ENCODE peak calls at places on chromosomes 3 and 15, in eight cellular contexts. One of them, this sample, is unnamed.

GRCh38 chr15:58616171-58616570 is 133.3 kb downstream of the ADAM10 start:
- DNase-seq in CD8-positive, alpha-beta T cell: no peak
- DNase-seq in heart right ventricle: no peak
- DNase-seq in fibroblast of pulmonary artery: no peak
- DNase-seq in left ventricle myocardium inferior: no peak
- DNase-seq in fibroblast of the aortic adventitia: no peak
- DNase-seq in RWPE2: no peak
- DNase-seq in HCT116: no peak
- DNase-seq in this sample: no peak

GRCh38 chr3:172280406-172281051 is 167.7 kb downstream of the GHSR start:
- DNase-seq in CD8-positive, alpha-beta T cell: no peak
- DNase-seq in heart right ventricle: no peak
- DNase-seq in fibroblast of pulmonary artery: peak
- DNase-seq in left ventricle myocardium inferior: no peak
- DNase-seq in fibroblast of the aortic adventitia: peak
- DNase-seq in RWPE2: no peak
- DNase-seq in HCT116: no peak
- DNase-seq in this sample: peak

GRCh38 chr3:17775073-17775472 is 32.6 kb upstream of the TBC1D5 start:
- DNase-seq in CD8-positive, alpha-beta T cell: no peak
- DNase-seq in heart right ventricle: no peak
- DNase-seq in fibroblast of pulmonary artery: no peak
- DNase-seq in left ventricle myocardium inferior: no peak
- DNase-seq in fibroblast of the aortic adventitia: no peak
- DNase-seq in RWPE2: no peak
- DNase-seq in HCT116: no peak
- DNase-seq in this sample: no peak

GRCh38 chr3:43391621-43392020 is 105.3 kb downstream of the SNRK start:
- DNase-seq in CD8-positive, alpha-beta T cell: no peak
- DNase-seq in heart right ventricle: no peak
- DNase-seq in fibroblast of pulmonary artery: no peak
- DNase-seq in left ventricle myocardium inferior: no peak
- DNase-seq in fibroblast of the aortic adventitia: no peak
- DNase-seq in RWPE2: no peak
- DNase-seq in HCT116: no peak
- DNase-seq in this sample: no peak

GRCh38 chr3:62587579-62588031 is 214.3 kb upstream of the FEZF2 start:
- DNase-seq in CD8-positive, alpha-beta T cell: no peak
- DNase-seq in heart right ventricle: no peak
- DNase-seq in fibroblast of pulmonary artery: peak
- DNase-seq in left ventricle myocardium inferior: no peak
- DNase-seq in fibroblast of the aortic adventitia: peak
- DNase-seq in RWPE2: peak
- DNase-seq in HCT116: no peak
- DNase-seq in this sample: no peak

GRCh38 chr15:31341036-31341435 is 14.4 kb downstream of the KLF13 start:
- DNase-seq in CD8-positive, alpha-beta T cell: no peak
- DNase-seq in heart right ventricle: no peak
- DNase-seq in fibroblast of pulmonary artery: no peak
- DNase-seq in left ventricle myocardium inferior: no peak
- DNase-seq in fibroblast of the aortic adventitia: no peak
- DNase-seq in RWPE2: no peak
- DNase-seq in HCT116: no peak
- DNase-seq in this sample: no peak

GRCh38 chr3:62335196-62335595 is 38.2 kb downstream of the FEZF2 start:
- DNase-seq in CD8-positive, alpha-beta T cell: no peak
- DNase-seq in heart right ventricle: no peak
- DNase-seq in fibroblast of pulmonary artery: no peak
- DNase-seq in left ventricle myocardium inferior: no peak
- DNase-seq in fibroblast of the aortic adventitia: no peak
- DNase-seq in RWPE2: no peak
- DNase-seq in HCT116: no peak
- DNase-seq in this sample: no peak

GRCh38 chr3:191412764-191413163 is 48.2 kb upstream of the PYDC2 start:
- DNase-seq in CD8-positive, alpha-beta T cell: no peak
- DNase-seq in heart right ventricle: no peak
- DNase-seq in fibroblast of pulmonary artery: peak
- DNase-seq in left ventricle myocardium inferior: no peak
- DNase-seq in fibroblast of the aortic adventitia: peak
- DNase-seq in RWPE2: no peak
- DNase-seq in HCT116: no peak
- DNase-seq in this sample: peak

GRCh38 chr15:89140595-89140994 is 52.3 kb downstream of the ABHD2 start:
- DNase-seq in CD8-positive, alpha-beta T cell: no peak
- DNase-seq in heart right ventricle: no peak
- DNase-seq in fibroblast of pulmonary artery: no peak
- DNase-seq in left ventricle myocardium inferior: no peak
- DNase-seq in fibroblast of the aortic adventitia: no peak
- DNase-seq in RWPE2: no peak
- DNase-seq in HCT116: no peak
- DNase-seq in this sample: no peak

GRCh38 chr3:71142440-71143161 is 440.9 kb downstream of the FOXP1 start:
- DNase-seq in CD8-positive, alpha-beta T cell: no peak
- DNase-seq in heart right ventricle: no peak
- DNase-seq in fibroblast of pulmonary artery: no peak
- DNase-seq in left ventricle myocardium inferior: no peak
- DNase-seq in fibroblast of the aortic adventitia: no peak
- DNase-seq in RWPE2: no peak
- DNase-seq in HCT116: no peak
- DNase-seq in this sample: no peak

GRCh38 chr3:29338981-29339833 is 58.3 kb downstream of the RBMS3 start:
- DNase-seq in CD8-positive, alpha-beta T cell: no peak
- DNase-seq in heart right ventricle: no peak
- DNase-seq in fibroblast of pulmonary artery: peak
- DNase-seq in left ventricle myocardium inferior: no peak
- DNase-seq in fibroblast of the aortic adventitia: peak
- DNase-seq in RWPE2: no peak
- DNase-seq in HCT116: no peak
- DNase-seq in this sample: no peak

GRCh38 chr3:21942328-21942727 is 191.3 kb upstream of the ZNF385D start:
- DNase-seq in CD8-positive, alpha-beta T cell: no peak
- DNase-seq in heart right ventricle: no peak
- DNase-seq in fibroblast of pulmonary artery: peak
- DNase-seq in left ventricle myocardium inferior: no peak
- DNase-seq in fibroblast of the aortic adventitia: peak
- DNase-seq in RWPE2: no peak
- DNase-seq in HCT116: no peak
- DNase-seq in this sample: peak

GRCh38 chr3:56881035-56881575 is 79.4 kb upstream of the ARHGEF3 start:
- DNase-seq in CD8-positive, alpha-beta T cell: no peak
- DNase-seq in heart right ventricle: no peak
- DNase-seq in fibroblast of pulmonary artery: no peak
- DNase-seq in left ventricle myocardium inferior: no peak
- DNase-seq in fibroblast of the aortic adventitia: peak
- DNase-seq in RWPE2: no peak
- DNase-seq in HCT116: no peak
- DNase-seq in this sample: no peak

GRCh38 chr3:188946837-188947236 is 224.9 kb upstream of the TPRG1 start:
- DNase-seq in CD8-positive, alpha-beta T cell: no peak
- DNase-seq in heart right ventricle: no peak
- DNase-seq in fibroblast of pulmonary artery: no peak
- DNase-seq in left ventricle myocardium inferior: no peak
- DNase-seq in fibroblast of the aortic adventitia: no peak
- DNase-seq in RWPE2: no peak
- DNase-seq in HCT116: no peak
- DNase-seq in this sample: peak

GRCh38 chr3:188946351-188946750 is 225.4 kb upstream of the TPRG1 start:
- DNase-seq in CD8-positive, alpha-beta T cell: no peak
- DNase-seq in heart right ventricle: no peak
- DNase-seq in fibroblast of pulmonary artery: no peak
- DNase-seq in left ventricle myocardium inferior: no peak
- DNase-seq in fibroblast of the aortic adventitia: no peak
- DNase-seq in RWPE2: no peak
- DNase-seq in HCT116: no peak
- DNase-seq in this sample: no peak

GRCh38 chr3:188947983-188948657 is 223.7 kb upstream of the TPRG1 start:
- DNase-seq in CD8-positive, alpha-beta T cell: no peak
- DNase-seq in heart right ventricle: peak
- DNase-seq in fibroblast of pulmonary artery: peak
- DNase-seq in left ventricle myocardium inferior: peak
- DNase-seq in fibroblast of the aortic adventitia: peak
- DNase-seq in RWPE2: peak
- DNase-seq in HCT116: peak
- DNase-seq in this sample: peak

GRCh38 chr3:188948658-188949400 is 222.9 kb upstream of the TPRG1 start:
- DNase-seq in CD8-positive, alpha-beta T cell: no peak
- DNase-seq in heart right ventricle: no peak
- DNase-seq in fibroblast of pulmonary artery: peak
- DNase-seq in left ventricle myocardium inferior: no peak
- DNase-seq in fibroblast of the aortic adventitia: peak
- DNase-seq in RWPE2: no peak
- DNase-seq in HCT116: peak
- DNase-seq in this sample: peak

GRCh38 chr3:188947401-188947982 is 224.3 kb upstream of the TPRG1 start:
- DNase-seq in CD8-positive, alpha-beta T cell: no peak
- DNase-seq in heart right ventricle: peak
- DNase-seq in fibroblast of pulmonary artery: peak
- DNase-seq in left ventricle myocardium inferior: peak
- DNase-seq in fibroblast of the aortic adventitia: peak
- DNase-seq in RWPE2: peak
- DNase-seq in HCT116: peak
- DNase-seq in this sample: peak
- TF ChIP-seq CTCF in CD8-positive, alpha-beta T cell: no peak
- TF ChIP-seq CTCF in heart right ventricle: peak
- TF ChIP-seq CTCF in fibroblast of pulmonary artery: peak
- TF ChIP-seq CTCF in left ventricle myocardium inferior: peak
- TF ChIP-seq CTCF in fibroblast of the aortic adventitia: peak
- TF ChIP-seq CTCF in RWPE2: peak
- TF ChIP-seq CTCF in HCT116: peak
- TF ChIP-seq CTCF in this sample: peak

GRCh38 chr15:83940136-83940535 is 286.2 kb downstream of the ADAMTSL3 start:
- DNase-seq in CD8-positive, alpha-beta T cell: no peak
- DNase-seq in heart right ventricle: no peak
- DNase-seq in fibroblast of pulmonary artery: no peak
- DNase-seq in left ventricle myocardium inferior: no peak
- DNase-seq in fibroblast of the aortic adventitia: no peak
- DNase-seq in RWPE2: no peak
- DNase-seq in HCT116: no peak
- DNase-seq in this sample: no peak
- H3K4me3 ChIP-seq in CD8-positive, alpha-beta T cell: no peak
- H3K4me3 ChIP-seq in heart right ventricle: no peak
- H3K4me3 ChIP-seq in fibroblast of pulmonary artery: no peak
- H3K4me3 ChIP-seq in left ventricle myocardium inferior: no peak
- H3K4me3 ChIP-seq in fibroblast of the aortic adventitia: no peak
- H3K4me3 ChIP-seq in RWPE2: no peak
- H3K4me3 ChIP-seq in HCT116: no peak
- H3K4me3 ChIP-seq in this sample: no peak

GRCh38 chr15:76058714-76059319 is 968 bp upstream of the TMEM266 start:
- DNase-seq in CD8-positive, alpha-beta T cell: peak
- DNase-seq in heart right ventricle: no peak
- DNase-seq in fibroblast of pulmonary artery: peak
- DNase-seq in left ventricle myocardium inferior: no peak
- DNase-seq in fibroblast of the aortic adventitia: peak
- DNase-seq in RWPE2: no peak
- DNase-seq in HCT116: no peak
- DNase-seq in this sample: no peak

GRCh38 chr15:76060098-76060989 is 559 bp downstream of the TMEM266 start:
- DNase-seq in CD8-positive, alpha-beta T cell: peak
- DNase-seq in heart right ventricle: no peak
- DNase-seq in fibroblast of pulmonary artery: no peak
- DNase-seq in left ventricle myocardium inferior: no peak
- DNase-seq in fibroblast of the aortic adventitia: peak
- DNase-seq in RWPE2: no peak
- DNase-seq in HCT116: no peak
- DNase-seq in this sample: no peak

GRCh38 chr15:76061700-76062099 is 1.9 kb downstream of the TMEM266 start:
- DNase-seq in CD8-positive, alpha-beta T cell: no peak
- DNase-seq in heart right ventricle: no peak
- DNase-seq in fibroblast of pulmonary artery: no peak
- DNase-seq in left ventricle myocardium inferior: no peak
- DNase-seq in fibroblast of the aortic adventitia: no peak
- DNase-seq in RWPE2: no peak
- DNase-seq in HCT116: no peak
- DNase-seq in this sample: no peak

GRCh38 chr15:76057332-76058000 is 2.3 kb upstream of the TMEM266 start:
- DNase-seq in CD8-positive, alpha-beta T cell: peak
- DNase-seq in heart right ventricle: no peak
- DNase-seq in fibroblast of pulmonary artery: peak
- DNase-seq in left ventricle myocardium inferior: no peak
- DNase-seq in fibroblast of the aortic adventitia: peak
- DNase-seq in RWPE2: no peak
- DNase-seq in HCT116: no peak
- DNase-seq in this sample: no peak

GRCh38 chr15:76059320-76060097 is at the start of gene TMEM266:
- DNase-seq in CD8-positive, alpha-beta T cell: peak
- DNase-seq in heart right ventricle: peak
- DNase-seq in fibroblast of pulmonary artery: no peak
- DNase-seq in left ventricle myocardium inferior: peak
- DNase-seq in fibroblast of the aortic adventitia: peak
- DNase-seq in RWPE2: no peak
- DNase-seq in HCT116: no peak
- DNase-seq in this sample: no peak
- TF ChIP-seq CTCF in CD8-positive, alpha-beta T cell: no peak
- TF ChIP-seq CTCF in heart right ventricle: no peak
- TF ChIP-seq CTCF in fibroblast of pulmonary artery: no peak
- TF ChIP-seq CTCF in left ventricle myocardium inferior: no peak
- TF ChIP-seq CTCF in fibroblast of the aortic adventitia: no peak
- TF ChIP-seq CTCF in RWPE2: peak
- TF ChIP-seq CTCF in HCT116: no peak
- TF ChIP-seq CTCF in this sample: no peak

GRCh38 chr15:73686781-73687256 is 2.6 kb downstream of the CD276 start:
- DNase-seq in CD8-positive, alpha-beta T cell: no peak
- DNase-seq in heart right ventricle: no peak
- DNase-seq in fibroblast of pulmonary artery: peak
- DNase-seq in left ventricle myocardium inferior: no peak
- DNase-seq in fibroblast of the aortic adventitia: peak
- DNase-seq in RWPE2: no peak
- DNase-seq in HCT116: no peak
- DNase-seq in this sample: peak

GRCh38 chr15:73688455-73688854 is 4.3 kb downstream of the CD276 start:
- DNase-seq in CD8-positive, alpha-beta T cell: no peak
- DNase-seq in heart right ventricle: no peak
- DNase-seq in fibroblast of pulmonary artery: no peak
- DNase-seq in left ventricle myocardium inferior: no peak
- DNase-seq in fibroblast of the aortic adventitia: peak
- DNase-seq in RWPE2: no peak
- DNase-seq in HCT116: no peak
- DNase-seq in this sample: no peak

GRCh38 chr15:73685561-73685960 is 1.4 kb downstream of the CD276 start:
- DNase-seq in CD8-positive, alpha-beta T cell: no peak
- DNase-seq in heart right ventricle: no peak
- DNase-seq in fibroblast of pulmonary artery: peak
- DNase-seq in left ventricle myocardium inferior: no peak
- DNase-seq in fibroblast of the aortic adventitia: no peak
- DNase-seq in RWPE2: no peak
- DNase-seq in HCT116: no peak
- DNase-seq in this sample: no peak

GRCh38 chr15:73683624-73684536 is at the start of gene CD276:
- DNase-seq in CD8-positive, alpha-beta T cell: no peak
- DNase-seq in heart right ventricle: peak
- DNase-seq in fibroblast of pulmonary artery: peak
- DNase-seq in left ventricle myocardium inferior: peak
- DNase-seq in fibroblast of the aortic adventitia: peak
- DNase-seq in RWPE2: peak
- DNase-seq in HCT116: peak
- DNase-seq in this sample: no peak

DNA sequence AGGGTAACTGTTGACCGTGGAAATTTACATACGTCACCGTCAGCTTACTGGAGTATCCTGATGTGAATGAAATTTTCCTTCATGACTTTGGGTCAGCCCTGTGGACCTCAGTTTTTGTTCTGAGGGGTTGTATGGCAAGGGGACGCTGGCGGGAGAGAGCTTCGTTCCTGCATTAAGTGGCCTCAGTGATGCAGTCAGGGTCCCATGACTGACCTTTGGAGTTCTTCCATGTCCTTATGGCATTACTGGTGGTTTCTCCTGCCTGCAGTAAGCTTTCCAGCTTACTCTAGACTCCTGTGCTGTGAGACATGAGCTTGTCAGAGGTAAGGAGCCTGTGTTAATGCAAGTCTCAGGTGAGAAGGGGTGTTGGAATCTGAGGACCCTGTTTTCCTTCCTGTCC is 1.8 kb downstream of the CD276 start:
- DNase-seq in CD8-positive, alpha-beta T cell: no peak
- DNase-seq in heart right ventricle: no peak
- DNase-seq in fibroblast of pulmonary artery: no peak
- DNase-seq in left ventricle myocardium inferior: no peak
- DNase-seq in fibroblast of the aortic adventitia: no peak
- DNase-seq in RWPE2: no peak
- DNase-seq in HCT116: no peak
- DNase-seq in this sample: peak
- H3K4me3 ChIP-seq in CD8-positive, alpha-beta T cell: no peak
- H3K4me3 ChIP-seq in heart right ventricle: peak
- H3K4me3 ChIP-seq in fibroblast of pulmonary artery: peak
- H3K4me3 ChIP-seq in left ventricle myocardium inferior: peak
- H3K4me3 ChIP-seq in fibroblast of the aortic adventitia: peak
- H3K4me3 ChIP-seq in RWPE2: peak
- H3K4me3 ChIP-seq in HCT116: peak
- H3K4me3 ChIP-seq in this sample: peak